ENCODE peak calls at places on chromosomes 11 and 22, in nine cellular contexts. V is body of pancreas; W is A549; C is pancreas; M is CD8-positive, alpha-beta T cell; N is IMR-90; Y is upper lobe of right lung; R is OCI-LY7; J is tibial artery. S is an unnamed sample.

GRCh38 chr22:30609260-30610185 is 2.5 kb downstream of the TCN2 start:
- DNase-seq in V (peak; percentile 65), W (peak; percentile 59), C (no peak), M (no peak), N (peak; percentile 86), Y (no peak), R (no peak), J (peak; percentile 48), S (peak; percentile 79)

GRCh38 chr11:31340903-31341572 is 28.5 kb downstream of the DCDC1 start:
- DNase-seq in V (peak; percentile 20), W (peak; percentile 49), C (no peak), M (no peak), N (peak; percentile 41), Y (no peak), R (peak; percentile 24), J (no peak), S (no peak)

GRCh38 chr11:87926250-87926970 is 248.8 kb downstream of the RAB38 start:
- DNase-seq in V (no peak), W (peak; percentile 29), C (no peak), M (no peak), N (peak; percentile 49), Y (no peak), R (no peak), J (peak; percentile 20), S (no peak)

GRCh38 chr11:119108151-119108856 is 1.2 kb downstream of the C2CD2L start:
- DNase-seq in V (peak; percentile 55), W (no peak), C (no peak), M (no peak), N (peak; percentile 27), Y (peak; percentile 76), R (peak; percentile 71), J (no peak), S (no peak)

GRCh38 chr11:1333860-1334259 is 24.4 kb upstream of the TOLLIP start:
- DNase-seq in V (no peak), W (no peak), C (no peak), M (no peak), N (no peak), Y (no peak), R (no peak), J (no peak), S (no peak)

GRCh38 chr11:86873573-86874083 is 73.3 kb downstream of the PRSS23 start:
- DNase-seq in V (no peak), W (no peak), C (no peak), M (no peak), N (peak; percentile 31), Y (no peak), R (no peak), J (no peak), S (no peak)

GRCh38 chr11:34509336-34509902 is 4.2 kb downstream of the ELF5 start:
- DNase-seq in V (peak; percentile 11), W (no peak), C (no peak), M (no peak), N (no peak), Y (no peak), R (no peak), J (no peak), S (no peak)

GRCh38 chr11:73140213-73141030 is 1.7 kb downstream of the FCHSD2 start:
- DNase-seq in V (no peak), W (peak; percentile 32), C (no peak), M (no peak), N (peak; percentile 52), Y (no peak), R (peak; percentile 39), J (peak; percentile 32), S (no peak)

GRCh38 chr22:38018938-38019827 is 34.8 kb upstream of the SOX10 start:
- DNase-seq in V (no peak), W (no peak), C (peak; percentile 17), M (no peak), N (no peak), Y (no peak), R (no peak), J (no peak), S (no peak)

GRCh38 chr11:121958978-121959340 is 157.1 kb downstream of the BLID start:
- DNase-seq in V (no peak), W (no peak), C (no peak), M (no peak), N (peak; percentile 21), Y (no peak), R (no peak), J (no peak), S (no peak)

GRCh38 chr11:35352107-35352888 is 67.1 kb downstream of the SLC1A2 start:
- DNase-seq in V (peak; percentile 22), W (no peak), C (peak; percentile 33), M (no peak), N (peak; percentile 84), Y (no peak), R (no peak), J (no peak), S (no peak)

GRCh38 chr11:113540416-113541330 is 65.5 kb upstream of the DRD2 start:
- DNase-seq in V (no peak), W (no peak), C (no peak), M (no peak), N (no peak), Y (no peak), R (no peak), J (no peak), S (no peak)

GRCh38 chr11:65651589-65652510 is 10.9 kb downstream of the RELA start:
- DNase-seq in V (peak; percentile 55), W (no peak), C (peak; percentile 72), M (no peak), N (peak; percentile 38), Y (peak; percentile 77), R (no peak), J (no peak), S (peak; percentile 68)

GRCh38 chr11:78560826-78561484 is 13.7 kb downstream of the NARS2 start:
- DNase-seq in V (no peak), W (no peak), C (no peak), M (no peak), N (no peak), Y (no peak), R (no peak), J (no peak), S (no peak)

GRCh38 chr11:78555592-78555991 is 19.1 kb downstream of the NARS2 start:
- DNase-seq in V (no peak), W (no peak), C (no peak), M (no peak), N (no peak), Y (no peak), R (no peak), J (no peak), S (no peak)

GRCh38 chr11:78562398-78562797 is 12.3 kb downstream of the NARS2 start:
- DNase-seq in V (no peak), W (no peak), C (no peak), M (no peak), N (peak; percentile 75), Y (no peak), R (no peak), J (no peak), S (no peak)

GRCh38 chr11:78560066-78560597 is 14.5 kb downstream of the NARS2 start:
- DNase-seq in V (no peak), W (no peak), C (no peak), M (no peak), N (no peak), Y (no peak), R (no peak), J (no peak), S (no peak)

GRCh38 chr11:78557236-78557635 is 17.4 kb downstream of the NARS2 start:
- DNase-seq in V (no peak), W (no peak), C (no peak), M (no peak), N (no peak), Y (no peak), R (no peak), J (no peak), S (no peak)
- TF ChIP-seq CTCF in V (no peak), W (no peak), C (no peak), M (no peak), N (no peak), Y (no peak), R (no peak), J (no peak), S (no peak)

DNA sequence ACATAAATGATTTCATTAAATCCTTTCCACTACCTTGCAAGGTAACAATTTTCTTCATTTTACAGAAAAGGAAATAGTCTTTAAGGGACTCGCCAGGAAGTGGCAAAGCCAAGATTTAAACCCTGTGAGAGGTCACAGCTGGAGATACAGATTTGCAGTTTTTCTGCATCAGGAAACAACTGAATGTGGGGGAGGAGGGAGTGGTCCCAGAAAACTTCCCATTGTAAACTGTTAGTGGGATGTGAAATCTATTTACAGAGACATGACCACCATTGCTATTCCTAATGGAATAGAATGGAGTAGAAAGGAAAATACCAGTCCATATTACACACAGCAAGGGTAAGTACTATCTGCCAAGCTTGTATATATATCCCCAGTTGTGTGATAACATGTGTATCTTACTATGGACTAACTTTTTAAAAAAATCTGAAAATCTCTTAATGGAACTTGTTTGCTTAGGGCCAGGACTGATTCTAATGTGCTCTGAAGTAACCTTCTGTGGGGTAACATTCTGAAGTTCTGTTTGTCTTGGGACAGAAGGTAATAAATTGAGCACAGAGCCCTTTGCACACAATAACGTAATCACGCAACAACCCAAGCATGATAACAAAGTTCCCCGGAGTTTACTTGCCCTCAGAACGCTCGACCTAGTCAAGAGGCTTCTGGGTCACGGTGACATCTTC is 10.9 kb upstream of the TSKU start:
- DNase-seq in V (no peak), W (peak; percentile 95), C (no peak), M (no peak), N (peak; percentile 50), Y (no peak), R (no peak), J (peak; percentile 66), S (no peak)
- H3K4me1 ChIP-seq in V (peaks cover 60% of the 10 kb centered on the region), W (peaks cover 65% of the 10 kb centered on the region), C (peaks cover 9% of the 10 kb centered on the region), M (peaks cover 19% of the 10 kb centered on the region), N (peaks cover 40% of the 10 kb centered on the region), Y (peaks cover 60% of the 10 kb centered on the region), R (peaks cover 3% of the 10 kb centered on the region), J (no peaks in the 10 kb centered on the region), S (peaks cover 74% of the 10 kb centered on the region)

DNA sequence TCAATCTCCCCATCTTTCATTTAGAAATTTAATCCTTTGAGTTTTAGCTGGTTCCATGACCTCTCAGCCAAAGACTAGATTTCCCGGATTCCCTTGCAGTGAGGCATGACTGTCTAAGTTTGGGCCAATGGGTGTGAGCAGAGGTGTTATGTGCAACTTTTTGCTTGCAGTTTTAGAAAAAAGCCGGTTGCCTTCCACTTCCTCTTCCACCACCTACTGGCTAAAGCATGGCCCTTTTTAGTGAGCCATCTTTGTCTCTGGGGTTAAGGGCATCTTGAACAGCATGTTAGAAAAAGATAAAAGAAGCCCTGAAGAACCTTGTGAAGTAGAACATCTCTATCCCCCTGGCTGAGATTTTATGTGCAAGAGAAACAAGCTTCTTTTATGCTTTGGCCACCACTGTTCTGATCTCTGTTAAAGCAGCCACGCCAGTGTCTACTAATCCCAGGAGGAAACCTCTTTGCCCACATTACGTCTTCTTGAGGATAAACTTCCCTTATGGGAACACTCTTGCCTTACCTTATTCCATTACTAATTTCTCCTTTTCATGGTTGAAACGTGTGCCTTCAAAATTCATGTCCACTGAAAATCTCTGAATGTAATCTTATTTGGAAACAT is 279.9 kb downstream of the TENM4 start:
- DNase-seq in V (peak; percentile 9), W (no peak), C (no peak), M (no peak), N (no peak), Y (no peak), R (no peak), J (no peak), S (no peak)
- TF ChIP-seq CTCF in V (no peak), W (no peak), C (no peak), M (no peak), N (no peak), Y (peak; percentile 21), R (no peak), J (no peak), S (no peak)

DNA sequence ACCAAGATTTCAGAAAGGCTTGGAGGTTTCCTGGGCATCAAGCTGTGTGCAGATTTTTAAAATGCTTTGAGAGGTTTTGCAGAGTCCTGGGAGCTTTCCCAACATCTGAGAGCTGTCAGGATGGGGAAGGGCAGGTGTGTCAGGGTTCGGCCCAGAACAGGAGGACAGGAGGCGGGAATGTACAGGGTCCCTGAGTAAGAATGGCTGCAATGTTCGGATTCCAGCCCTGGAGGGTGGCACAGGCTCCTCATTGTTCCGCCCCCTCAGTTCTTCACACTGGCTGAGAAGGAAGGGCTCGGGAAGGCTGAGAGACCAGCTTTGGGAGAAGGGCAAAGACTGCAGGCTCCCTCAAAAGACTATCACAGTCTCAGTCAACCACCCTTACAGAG is 5.1 kb upstream of the SEPTIN3 start:
- DNase-seq in V (no peak), W (no peak), C (no peak), M (no peak), N (no peak), Y (no peak), R (no peak), J (no peak), S (no peak)
- H3K4me1 ChIP-seq in V (no peaks in the 10 kb centered on the region), W (no peaks in the 10 kb centered on the region), C (no peaks in the 10 kb centered on the region), M (no peaks in the 10 kb centered on the region), N (no peaks in the 10 kb centered on the region), Y (peaks cover 3% of the 10 kb centered on the region), R (peaks cover 11% of the 10 kb centered on the region), J (no peaks in the 10 kb centered on the region), S (no peaks in the 10 kb centered on the region)

S was measured in right atrium auricular region.